ENCODE peak calls at places on chromosomes 4 and X, in five cellular contexts. F is HCT116, Z is HFFc6, J is mucosa of descending colon, C is Peyer's patch. R is an unnamed sample.

GRCh38 chrX:132364313-132364712 is 124.5 kb downstream of the MBNL3 start:
- DNase-seq in F (no peak), Z (no peak), J (no peak), C (no peak), R (no peak)

GRCh38 chr4:108651068-108651794 is 832 bp downstream of the OSTC start:
- DNase-seq in F (no peak), Z (peak; percentile 40), J (no peak), C (no peak), R (no peak)

GRCh38 chr4:148335133-148335532 is 107.1 kb downstream of the NR3C2 start:
- DNase-seq in F (no peak), Z (no peak), J (no peak), C (no peak), R (no peak)

GRCh38 chr4:144645102-144645469 is 870 bp upstream of the HHIP start:
- DNase-seq in F (no peak), Z (no peak), J (peak; percentile 47), C (no peak), R (peak; percentile 15)

GRCh38 chr4:36054750-36055467 is 189.4 kb downstream of the ARAP2 start:
- DNase-seq in F (no peak), Z (no peak), J (no peak), C (no peak), R (no peak)

GRCh38 chr4:123877561-123877960 is 481.0 kb downstream of the SPRY1 start:
- DNase-seq in F (no peak), Z (no peak), J (no peak), C (no peak), R (no peak)

GRCh38 chr4:73607375-73608026 is 12.7 kb downstream of the RASSF6 start:
- DNase-seq in F (no peak), Z (no peak), J (no peak), C (no peak), R (no peak)

GRCh38 chr4:186144596-186145569 is 40.4 kb downstream of the FAM149A start:
- DNase-seq in F (no peak), Z (no peak), J (peak; percentile 61), C (peak; percentile 68), R (no peak)

GRCh38 chr4:125280892-125281403 is 33.8 kb upstream of the FAT4 start:
- DNase-seq in F (no peak), Z (no peak), J (peak; percentile 36), C (no peak), R (no peak)

GRCh38 chr4:125277827-125278226 is 36.9 kb upstream of the FAT4 start:
- DNase-seq in F (no peak), Z (no peak), J (no peak), C (no peak), R (no peak)

GRCh38 chr4:125283702-125284279 is 31.0 kb upstream of the FAT4 start:
- DNase-seq in F (peak; percentile 18), Z (peak; percentile 3), J (no peak), C (no peak), R (no peak)
- TF ChIP-seq CTCF in F (peak; percentile 55), Z (peak; percentile 92), J (no peak), C (peak; percentile 56), R (no peak)

GRCh38 chrX:104307341-104307740 is 52.6 kb upstream of the ESX1 start:
- DNase-seq in F (no peak), Z (peak; percentile 5), J (no peak), C (no peak), R (no peak)

GRCh38 chrX:104310084-104310483 is 55.4 kb upstream of the ESX1 start:
- DNase-seq in F (no peak), Z (peak; percentile 18), J (no peak), C (no peak), R (no peak)

GRCh38 chrX:104306180-104306579 is 51.4 kb upstream of the ESX1 start:
- DNase-seq in F (no peak), Z (no peak), J (no peak), C (no peak), R (no peak)

GRCh38 chrX:104310657-104311056 is 55.9 kb upstream of the ESX1 start:
- DNase-seq in F (no peak), Z (no peak), J (no peak), C (no peak), R (no peak)

GRCh38 chrX:104309169-104309568 is 54.4 kb upstream of the ESX1 start:
- DNase-seq in F (no peak), Z (no peak), J (no peak), C (no peak), R (no peak)
- TF ChIP-seq CTCF in F (no peak), Z (peak; percentile 38), J (no peak), C (no peak), R (no peak)

DNA sequence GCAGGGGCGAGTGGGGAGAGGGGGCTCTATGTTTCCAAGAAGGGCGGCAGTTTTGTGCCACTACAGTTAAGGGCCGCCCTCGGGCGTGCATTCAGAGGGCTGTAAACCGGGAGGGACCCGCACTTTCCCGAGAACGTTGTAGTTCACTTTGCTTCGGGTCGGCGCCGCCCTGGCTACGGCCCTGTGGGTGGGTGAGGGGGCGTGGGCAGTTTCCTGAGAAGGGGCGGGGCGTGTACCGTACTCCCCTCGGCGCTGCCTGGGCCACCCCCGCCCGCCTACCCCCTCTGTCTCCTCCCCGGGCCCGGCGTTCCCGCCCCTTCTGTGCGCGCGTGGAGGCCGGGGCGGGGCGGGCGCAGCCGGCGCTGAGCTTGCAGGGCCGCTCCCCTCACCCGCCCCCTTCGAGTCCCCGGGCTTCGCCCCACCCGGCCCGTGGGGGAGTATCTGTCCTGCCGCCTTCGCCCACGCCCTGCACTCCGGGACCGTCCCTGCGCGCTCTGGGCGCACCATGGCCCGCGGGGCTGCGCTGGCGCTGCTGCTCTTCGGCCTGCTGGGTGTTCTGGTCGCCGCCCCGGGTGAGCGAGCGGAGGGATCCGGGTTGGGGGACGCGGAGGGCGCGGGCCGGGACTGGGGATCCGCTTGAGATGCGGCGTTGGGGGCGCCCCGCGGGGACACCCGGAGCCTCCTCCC is at the start of gene CD99:
- DNase-seq in F (no peak), Z (peak; percentile 67), J (peak; percentile 96), C (peak; percentile 98), R (peak; percentile 92)
- TF ChIP-seq CTCF in F (no peak), Z (peak; percentile 24), J (no peak), C (no peak), R (no peak)

GRCh38 chrX:77946571-77946970 is 22.9 kb downstream of the PGAM4 start:
- DNase-seq in F (no peak), Z (no peak), J (no peak), C (no peak), R (no peak)
- TF ChIP-seq CTCF in F (no peak), Z (peak; percentile 40), J (no peak), C (no peak), R (no peak)

DNA sequence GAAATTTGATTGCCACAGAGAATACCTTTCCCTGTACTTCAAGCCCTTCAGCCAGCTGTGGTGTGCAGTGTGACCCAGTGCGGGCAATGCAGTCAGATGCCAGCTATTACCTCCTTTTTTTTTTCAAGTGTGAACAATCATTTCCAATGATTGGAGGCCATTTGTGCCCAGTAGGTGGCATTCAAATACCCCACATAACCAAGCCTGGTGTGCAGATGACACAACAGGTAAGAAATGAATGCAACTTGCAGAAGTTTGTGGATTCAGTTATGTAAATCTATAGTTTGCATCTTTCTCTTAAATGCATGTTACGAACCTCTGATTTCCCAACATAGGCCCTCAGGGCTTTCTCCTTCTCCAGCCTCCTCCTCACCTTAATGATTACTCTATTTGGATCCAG is 98.0 kb downstream of the CLCN4 start:
- DNase-seq in F (no peak), Z (no peak), J (no peak), C (no peak), R (no peak)
- TF ChIP-seq CTCF in F (peak; percentile 35), Z (peak; percentile 52), J (no peak), C (peak; percentile 26), R (no peak)

GRCh38 chr4:138831943-138832342 is 183.6 kb upstream of the NOCT start:
- DNase-seq in F (no peak), Z (no peak), J (no peak), C (no peak), R (no peak)
- TF ChIP-seq CTCF in F (no peak), Z (no peak), J (no peak), C (no peak), R (no peak)

DNA sequence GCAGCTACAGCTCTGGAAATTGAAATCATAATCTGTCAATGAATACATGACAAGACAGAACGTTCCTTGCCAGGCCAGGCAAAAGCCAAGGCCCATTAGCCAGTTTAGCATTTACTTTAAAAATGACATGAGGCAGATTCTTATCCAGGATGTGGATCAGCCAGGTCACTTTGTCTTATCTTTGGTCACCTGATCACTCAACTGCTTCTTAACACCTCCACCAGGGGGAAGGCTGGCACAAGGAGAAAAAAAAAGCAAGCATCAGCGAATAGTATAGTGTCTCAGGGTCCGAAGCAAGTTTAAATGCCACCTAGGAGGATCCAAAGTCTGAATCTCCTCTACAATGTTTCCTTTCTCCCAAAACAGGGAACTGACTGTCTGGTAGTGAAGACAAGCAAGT is 18.8 kb downstream of the ATP1B4 start:
- DNase-seq in F (peak; percentile 29), Z (no peak), J (no peak), C (no peak), R (no peak)
- TF ChIP-seq CTCF in F (peak; percentile 51), Z (peak; percentile 55), J (no peak), C (peak; percentile 42), R (no peak)

DNA sequence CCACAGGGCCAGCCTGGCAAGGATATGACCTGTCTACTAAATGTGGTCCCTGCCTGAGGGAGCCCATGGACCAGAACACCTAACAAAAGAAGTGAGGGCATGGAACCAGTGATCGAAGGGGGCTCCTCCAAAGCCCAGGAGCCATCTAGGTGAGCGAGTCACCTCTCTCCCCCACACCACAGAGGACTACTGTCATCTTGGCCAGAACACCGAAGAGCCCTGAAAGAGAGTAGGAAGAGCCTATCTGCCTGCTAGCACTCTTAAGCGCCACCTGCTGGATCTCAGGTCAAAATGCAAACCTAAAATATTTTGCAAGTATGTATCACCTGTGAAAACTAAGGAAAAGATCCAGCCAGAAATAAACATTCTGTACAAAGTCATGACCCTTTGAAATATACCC is 137.9 kb upstream of the ZXDB start:
- DNase-seq in F (no peak), Z (no peak), J (no peak), C (no peak), R (no peak)
- TF ChIP-seq CTCF in F (peak; percentile 36), Z (peak; percentile 62), J (no peak), C (peak; percentile 17), R (no peak)

GRCh38 chr4:92172203-92172602 is 131.6 kb upstream of the GRID2 start:
- DNase-seq in F (no peak), Z (no peak), J (no peak), C (no peak), R (no peak)
- TF ChIP-seq CTCF in F (no peak), Z (peak; percentile 29), J (no peak), C (no peak), R (no peak)

DNA sequence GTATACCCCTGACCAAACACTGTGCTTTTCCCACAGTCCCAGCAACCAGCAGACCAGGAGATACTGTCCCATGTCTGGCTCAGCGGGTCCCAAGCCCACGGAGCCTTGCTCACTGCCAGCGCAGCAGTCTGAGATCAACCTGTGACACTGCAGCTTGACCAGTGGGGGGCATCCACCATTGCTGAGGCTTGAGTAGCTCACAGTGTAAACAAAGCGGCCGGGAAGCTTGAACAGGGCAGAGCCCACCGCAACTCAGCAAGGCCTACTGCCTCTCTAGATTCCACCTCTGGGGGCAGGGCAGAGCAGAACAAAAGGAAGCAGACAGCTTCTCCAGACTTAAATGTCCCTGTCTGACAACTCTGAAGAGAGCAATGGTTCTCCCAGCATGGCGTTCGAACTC is 58.1 kb downstream of the SLC10A6 start:
- DNase-seq in F (no peak), Z (no peak), J (no peak), C (no peak), R (no peak)
- TF ChIP-seq CTCF in F (no peak), Z (peak; percentile 48), J (no peak), C (no peak), R (no peak)

R was measured in activated B cell treated with CpG ODN at 0.5 μM for 24 hours.